ENCODE peak calls at places on chromosomes 6 and 20, in six cellular contexts. P is HCT116, V is GM23338, E is HepG2, N is SK-N-SH, D is K562. Y is an unnamed sample.

GRCh38 chr6:43495409-43495941 is 14.7 kb downstream of the LRRC73 start:
- DNase-seq in P (no peak), V (no peak), E (peak; percentile 41), N (no peak), D (no peak), Y (no peak)

GRCh38 chr6:98107801-98108200 is 726.6 kb upstream of the POU3F2 start:
- DNase-seq in P (no peak), V (no peak), E (no peak), N (no peak), D (no peak), Y (no peak)

GRCh38 chr6:132830236-132830799 is 15.9 kb downstream of the RPS12 start:
- DNase-seq in P (no peak), V (peak; percentile 72), E (peak; percentile 33), N (peak; percentile 57), D (peak; percentile 35), Y (no peak)

GRCh38 chr20:39399463-39399862 is 437.3 kb downstream of the DHX35 start:
- DNase-seq in P (no peak), V (peak; percentile 2), E (no peak), N (no peak), D (no peak), Y (no peak)

GRCh38 chr6:154638369-154638768 is 94.8 kb upstream of the SCAF8 start:
- DNase-seq in P (no peak), V (no peak), E (no peak), N (no peak), D (no peak), Y (no peak)

GRCh38 chr6:91276315-91276714 is 689.4 kb upstream of the MAP3K7 start:
- DNase-seq in P (no peak), V (peak; percentile 82), E (peak; percentile 3), N (peak; percentile 18), D (peak; percentile 1), Y (no peak)

GRCh38 chr6:101668496-101668895 is 275.0 kb downstream of the GRIK2 start:
- DNase-seq in P (no peak), V (no peak), E (no peak), N (no peak), D (no peak), Y (no peak)

GRCh38 chr20:22389836-22390542 is 194.4 kb downstream of the FOXA2 start:
- DNase-seq in P (peak; percentile 94), V (peak; percentile 83), E (peak; percentile 46), N (no peak), D (peak; percentile 59), Y (peak; percentile 94)

GRCh38 chr6:150123645-150124044 is 19.2 kb upstream of the PPP1R14C start:
- DNase-seq in P (no peak), V (no peak), E (no peak), N (no peak), D (no peak), Y (no peak)

GRCh38 chr6:125714431-125715090 is 34.9 kb upstream of the HEY2 start:
- DNase-seq in P (no peak), V (no peak), E (no peak), N (no peak), D (no peak), Y (no peak)

GRCh38 chr20:52923123-52923543 is 49.0 kb upstream of the TSHZ2 start:
- DNase-seq in P (no peak), V (peak; percentile 11), E (no peak), N (no peak), D (no peak), Y (peak; percentile 45)

GRCh38 chr6:148974351-148974750 is 227.5 kb downstream of the UST start:
- DNase-seq in P (no peak), V (no peak), E (no peak), N (no peak), D (no peak), Y (no peak)

GRCh38 chr20:47993035-47993755 is 207.9 kb upstream of the SULF2 start:
- DNase-seq in P (no peak), V (no peak), E (no peak), N (no peak), D (no peak), Y (no peak)

GRCh38 chr20:47993817-47994216 is 208.5 kb upstream of the SULF2 start:
- DNase-seq in P (no peak), V (no peak), E (no peak), N (no peak), D (no peak), Y (no peak)

GRCh38 chr20:47990507-47991132 is 205.3 kb upstream of the SULF2 start:
- DNase-seq in P (no peak), V (no peak), E (no peak), N (no peak), D (no peak), Y (no peak)

GRCh38 chr20:47989957-47990356 is 204.7 kb upstream of the SULF2 start:
- DNase-seq in P (no peak), V (no peak), E (no peak), N (peak; percentile 34), D (no peak), Y (no peak)

DNA sequence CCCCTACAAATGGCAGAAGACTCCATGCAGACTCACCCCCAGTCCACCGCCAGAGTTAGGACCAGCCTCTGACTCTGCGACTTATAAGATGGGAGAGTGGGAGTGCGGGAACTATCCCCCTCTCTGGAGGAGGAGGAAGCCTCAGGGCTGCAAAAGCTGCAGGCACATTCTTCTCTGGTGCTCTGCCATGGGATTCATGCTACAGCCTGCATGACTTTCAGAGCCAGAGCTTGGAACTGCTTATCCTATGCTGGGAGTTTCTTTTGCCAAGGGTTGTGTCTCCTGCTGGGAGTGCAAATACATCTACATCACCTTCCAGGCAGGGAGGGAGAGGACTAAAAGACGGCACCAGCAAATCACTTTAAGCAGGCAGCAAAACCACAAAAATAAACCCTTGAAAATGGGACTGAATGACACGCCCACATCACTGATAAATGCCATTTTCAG is 206.8 kb upstream of the SULF2 start:
- DNase-seq in P (no peak), V (no peak), E (no peak), N (no peak), D (no peak), Y (no peak)
- TF ChIP-seq REST in P (no peak), V (no peak), E (no peak), N (no peak), D (no peak), Y (no peak)

GRCh38 chr6:102812242-102812641 is 1418.7 kb downstream of the GRIK2 start:
- DNase-seq in P (no peak), V (no peak), E (no peak), N (no peak), D (no peak), Y (no peak)

GRCh38 chr6:102815207-102815606 is 1421.7 kb downstream of the GRIK2 start:
- DNase-seq in P (no peak), V (no peak), E (no peak), N (no peak), D (no peak), Y (no peak)

DNA sequence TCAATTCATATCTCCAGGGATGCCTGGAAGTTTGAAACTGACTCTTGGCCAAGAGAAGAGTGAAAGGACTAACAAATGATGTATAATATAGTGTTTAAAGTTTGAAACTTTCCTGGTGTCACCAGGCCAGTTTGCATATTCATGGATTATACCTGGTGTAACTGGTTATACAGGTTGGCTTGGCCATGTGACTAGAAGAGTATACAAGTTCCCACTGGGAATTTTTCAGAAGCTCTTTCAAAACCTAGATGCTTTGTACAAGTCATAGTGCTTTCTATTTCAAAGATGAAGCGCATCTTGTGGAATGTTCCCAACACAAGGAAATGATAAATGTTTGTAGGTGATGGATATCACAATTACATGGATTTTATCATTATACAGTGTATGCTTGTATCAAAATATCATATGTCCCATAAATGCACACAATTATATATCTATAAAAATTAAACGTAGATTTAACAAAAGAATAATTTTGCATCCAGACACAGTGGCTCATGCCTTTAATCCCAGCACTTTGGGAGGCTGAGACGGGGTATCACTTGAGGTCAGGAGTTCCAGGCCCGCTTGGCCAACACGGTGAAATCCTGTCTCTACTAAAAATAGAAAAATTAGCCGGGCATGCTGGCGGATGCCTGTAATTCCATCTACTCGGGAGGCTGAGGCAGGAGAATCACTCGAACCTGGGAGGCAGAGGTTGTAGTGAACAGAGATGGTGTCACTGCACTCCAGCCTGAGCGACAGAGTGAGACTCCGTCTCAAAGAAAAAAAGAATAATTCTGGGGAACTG is 1420.2 kb downstream of the GRIK2 start:
- DNase-seq in P (peak; percentile 8), V (peak; percentile 19), E (no peak), N (no peak), D (no peak), Y (no peak)
- H3K36me3 ChIP-seq in P (no peaks in the 10 kb centered on the region), V (no peaks in the 10 kb centered on the region), E (no peaks in the 10 kb centered on the region), N (no peaks in the 10 kb centered on the region), D (no peaks in the 10 kb centered on the region), Y (no peaks in the 10 kb centered on the region)

GRCh38 chr20:35738410-35739179 is 3.5 kb downstream of the RBM39 start:
- DNase-seq in P (no peak), V (no peak), E (no peak), N (no peak), D (no peak), Y (no peak)
- H3K4me3 ChIP-seq in P (no peak overlapping the region), V (no peak overlapping the region), E (peak overlapping the region; percentile 92), N (no peak overlapping the region), D (no peak overlapping the region), Y (no peak overlapping the region)

GRCh38 chr6:134022650-134023049 is 29.8 kb downstream of the SLC2A12 start:
- DNase-seq in P (no peak), V (no peak), E (no peak), N (no peak), D (no peak), Y (no peak)
- TF ChIP-seq REST in P (no peak), V (no peak), E (no peak), N (no peak), D (no peak), Y (no peak)

DNA sequence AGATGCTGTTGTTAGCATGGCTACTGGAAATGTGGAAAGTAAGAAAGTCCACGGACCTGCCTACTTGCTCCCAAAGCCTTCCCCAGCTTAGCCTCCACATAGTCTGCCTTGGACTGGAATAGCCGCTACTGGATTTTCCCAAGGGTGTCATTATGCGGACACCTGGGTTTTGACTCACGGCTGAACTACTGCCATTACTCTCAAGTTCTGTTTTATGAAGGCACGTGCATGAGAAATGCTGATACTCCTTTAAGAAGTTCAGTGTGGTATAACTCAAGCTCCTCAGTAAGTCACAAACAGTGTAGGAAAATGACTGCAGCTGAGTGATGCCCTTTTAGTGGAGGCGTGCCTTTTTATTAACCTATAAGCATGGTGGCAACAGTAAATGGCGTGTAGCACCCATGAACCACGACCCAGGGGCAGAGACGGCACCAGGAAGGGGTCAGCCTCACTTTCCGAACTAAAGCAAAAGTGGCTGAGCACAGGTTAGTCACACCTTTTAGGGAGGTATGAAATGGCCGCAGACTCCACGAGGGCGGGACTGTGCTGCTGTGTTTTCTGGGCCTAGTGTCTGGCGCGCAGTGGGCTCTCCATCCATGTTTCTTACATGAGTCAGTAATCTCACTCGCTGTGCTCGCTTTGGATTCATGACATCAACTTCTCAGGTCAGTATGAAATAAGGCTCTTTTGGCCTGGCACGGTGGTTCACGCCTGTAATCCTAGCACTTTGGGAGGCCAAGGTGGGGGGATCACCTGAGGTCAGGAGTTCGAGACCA is 23.9 kb downstream of the PSMG4 start:
- DNase-seq in P (no peak), V (no peak), E (no peak), N (no peak), D (no peak), Y (no peak)
- H3K36me3 ChIP-seq in P (no peaks in the 10 kb centered on the region), V (no peaks in the 10 kb centered on the region), E (peaks cover 31% of the 10 kb centered on the region), N (no peaks in the 10 kb centered on the region), D (no peaks in the 10 kb centered on the region), Y (no peaks in the 10 kb centered on the region)

Y was measured in Panc1.